ENCODE peak calls at places on chromosome 17, in four cellular contexts. N, M, A and O are unnamed samples.

GRCh38 chr17:8836821-8837426 is 30.6 kb downstream of the PIK3R6 start:
- DNase-seq in A (no peak), M (no peak), N (no peak), O (no peak)

GRCh38 chr17:7226721-7227710 is 7.3 kb downstream of the ACADVL start:
- DNase-seq in M (no peak), A (no peak), N (no peak), O (no peak)

GRCh38 chr17:57455063-57455914 is 199.0 kb downstream of the MSI2 start:
- DNase-seq in N (no peak), M (no peak), A (no peak), O (peak; percentile 38)

GRCh38 chr17:45127583-45128300 is 4.6 kb downstream of the PLCD3 start:
- DNase-seq in A (peak; percentile 84), N (no peak), M (peak; percentile 64), O (peak; percentile 55)

GRCh38 chr17:29929006-29929543 is 953 bp downstream of the SSH2 start:
- DNase-seq in M (no peak), A (no peak), N (peak; percentile 38), O (no peak)

GRCh38 chr17:49552070-49552751 is 23.5 kb upstream of the NXPH3 start:
- DNase-seq in A (peak; percentile 53), N (peak; percentile 28), M (no peak), O (no peak)

GRCh38 chr17:79332011-79332410 is 257.4 kb downstream of the ENGASE start:
- DNase-seq in M (no peak), N (no peak), A (no peak), O (no peak)

GRCh38 chr17:60327122-60327869 is 64.6 kb downstream of the USP32 start:
- DNase-seq in M (no peak), N (peak; percentile 87), A (no peak), O (no peak)

GRCh38 chr17:9646556-9646905 is 1.2 kb downstream of the USP43 start:
- DNase-seq in M (no peak), N (no peak), A (no peak), O (no peak)

GRCh38 chr17:39244600-39245570 is 19.1 kb upstream of the STAC2 start:
- DNase-seq in N (peak; percentile 80), M (peak; percentile 79), A (peak; percentile 85), O (peak; percentile 94)

GRCh38 chr17:41792835-41793748 is 6.6 kb upstream of the JUP start:
- DNase-seq in A (peak; percentile 88), N (peak; percentile 19), M (peak; percentile 75), O (peak; percentile 68)

GRCh38 chr17:57889892-57890856 is 40.3 kb upstream of the MRPS23 start:
- DNase-seq in A (no peak), N (peak; percentile 66), M (peak; percentile 89), O (peak; percentile 63)

GRCh38 chr17:1906622-1907021 is 76.8 kb downstream of the RPA1 start:
- DNase-seq in A (no peak), M (no peak), N (no peak), O (no peak)

GRCh38 chr17:58693751-58694150 is 1.3 kb downstream of the RAD51C start:
- DNase-seq in A (no peak), M (no peak), N (no peak), O (no peak)

GRCh38 chr17:76709077-76709950 is 1.5 kb downstream of the MXRA7 start:
- DNase-seq in A (no peak), M (peak; percentile 89), N (peak; percentile 82), O (peak; percentile 94)

GRCh38 chr17:76704799-76705198 is 6.0 kb downstream of the MXRA7 start:
- DNase-seq in N (no peak), M (no peak), A (no peak), O (no peak)

GRCh38 chr17:76710863-76711611 is at the start of gene MXRA7:
- DNase-seq in N (peak; percentile 97), M (peak; percentile 89), A (peak; percentile 75), O (peak; percentile 78)

GRCh38 chr17:76706817-76707216 is 3.9 kb downstream of the MXRA7 start:
- DNase-seq in N (no peak), M (no peak), A (no peak), O (no peak)

DNA sequence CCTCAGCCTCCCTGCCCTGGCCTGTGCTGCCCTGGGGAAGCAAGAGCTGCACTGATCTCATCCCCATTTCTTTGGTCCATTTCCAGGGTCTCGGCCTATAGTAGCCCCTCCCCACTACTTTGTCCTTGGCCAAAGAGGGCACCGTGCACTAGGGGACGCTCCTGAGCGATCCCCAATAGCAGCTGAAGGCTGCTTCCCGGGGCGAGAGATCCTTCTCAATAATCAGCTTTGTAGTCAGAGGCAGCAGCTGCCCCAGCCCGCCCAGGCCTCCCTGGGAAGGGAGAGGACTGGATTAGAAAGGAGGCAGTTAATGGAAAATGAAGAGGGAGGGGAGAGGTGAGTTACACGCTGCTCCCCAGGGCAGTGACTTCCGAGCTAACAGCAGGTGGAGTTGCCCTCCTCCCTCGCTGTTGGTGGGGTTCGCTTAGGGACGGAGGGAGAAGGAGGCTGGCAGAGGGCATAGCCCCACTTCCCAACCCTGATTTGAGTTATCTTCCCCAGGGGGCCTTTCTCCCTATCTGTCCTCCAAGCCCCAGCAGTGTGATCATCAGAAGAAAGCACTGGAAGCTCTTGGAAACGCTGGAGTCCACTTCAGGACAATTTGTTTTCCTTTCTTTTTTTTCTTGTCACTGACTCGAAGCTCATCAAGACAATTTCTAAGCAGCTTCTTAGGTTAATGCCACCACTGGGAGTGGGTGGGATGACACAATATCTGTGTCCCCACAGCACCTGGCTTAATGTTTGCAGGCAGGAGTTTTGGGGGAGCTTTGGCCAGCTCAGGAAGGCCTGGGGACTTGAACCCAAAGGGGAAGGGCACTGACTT is 2.6 kb downstream of the MXRA7 start:
- DNase-seq in M (no peak), N (peak; percentile 52), A (no peak), O (peak; percentile 67)
- H3K27ac ChIP-seq in M (peak overlapping the region; percentile 97), N (peak overlapping the region; percentile 95), A (peak overlapping the region; percentile 77), O (peak overlapping the region; percentile 93)

DNA sequence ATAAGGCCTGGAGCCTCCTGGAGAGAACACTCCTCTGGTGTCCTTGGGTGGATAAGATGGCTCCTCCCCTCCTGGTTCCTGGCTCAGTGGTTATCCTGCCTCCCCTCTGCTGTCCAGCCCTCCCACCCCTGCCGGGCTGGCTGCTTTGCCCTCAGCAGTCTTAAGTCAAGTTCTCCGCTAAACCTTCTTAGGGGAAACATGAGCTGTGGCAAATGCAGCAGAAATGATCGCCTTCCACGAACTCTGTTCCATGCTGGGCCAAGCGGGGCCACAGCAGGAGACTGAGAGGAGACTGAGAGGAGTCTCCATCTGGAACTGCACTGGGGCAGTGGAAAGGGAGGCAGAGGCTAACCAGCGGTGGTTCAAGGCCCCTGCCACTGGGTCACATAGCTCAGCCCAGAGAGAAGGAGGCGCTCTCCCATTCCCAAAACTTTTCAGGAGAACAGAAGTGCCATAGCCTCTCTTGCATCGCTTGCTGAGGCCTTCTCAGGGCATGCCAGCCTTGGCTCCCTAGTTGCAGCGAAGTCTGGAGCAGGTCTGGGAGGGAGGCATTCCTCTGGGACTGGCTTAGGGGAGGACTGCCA is 26.9 kb downstream of the TNS4 start:
- DNase-seq in A (no peak), N (no peak), M (no peak), O (peak; percentile 82)
- H3K27ac ChIP-seq in A (no peak overlapping the region), N (no peak overlapping the region), M (peak overlapping the region; percentile 79), O (peak overlapping the region; percentile 63)

GRCh38 chr17:64662774-64663367 is 764 bp upstream of the SMURF2 start:
- DNase-seq in M (no peak), A (no peak), N (no peak), O (no peak)
- H3K27ac ChIP-seq in M (peak overlapping the region; percentile 88), A (peak overlapping the region; percentile 96), N (peak overlapping the region; percentile 84), O (peak overlapping the region; percentile 96)

DNA sequence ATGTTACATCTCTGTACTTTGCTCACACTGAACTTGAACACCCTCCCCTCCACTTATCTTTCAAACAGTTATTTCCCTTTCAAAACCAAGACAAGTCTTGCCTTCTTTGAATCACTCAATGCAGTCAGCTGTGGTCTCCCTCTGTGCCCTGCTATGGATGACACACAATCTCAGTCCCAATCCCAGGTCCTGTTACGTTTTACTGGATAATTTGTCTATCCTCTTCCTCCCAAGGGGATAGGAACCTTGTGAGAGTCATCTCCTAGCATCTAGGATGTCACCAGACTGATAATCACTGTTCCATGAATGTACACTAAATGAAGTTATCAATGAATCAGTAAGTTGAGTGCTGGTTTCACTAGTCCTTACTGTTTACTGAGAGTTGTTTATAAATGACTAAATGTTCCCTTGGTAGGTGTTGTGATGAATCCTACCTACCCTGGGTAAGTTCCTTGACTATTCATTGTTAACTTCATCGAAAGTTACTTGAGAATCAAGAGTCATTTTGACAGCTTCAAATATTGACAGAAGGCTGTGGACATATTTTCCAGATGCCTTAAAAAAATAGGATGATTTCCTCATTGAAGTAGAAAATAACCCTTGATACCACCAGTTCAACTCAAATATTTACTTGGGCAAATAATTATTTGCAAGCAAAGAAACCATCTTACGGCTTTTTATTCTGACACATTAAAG is 244.9 kb downstream of the PRKCA start:
- DNase-seq in N (no peak), M (no peak), A (no peak), O (no peak)
- H3K27ac ChIP-seq in N (peak overlapping the region; percentile 81), M (no peak overlapping the region), A (no peak overlapping the region), O (no peak overlapping the region)

GRCh38 chr17:81841866-81842265 is 7.0 kb upstream of the PPP1R27 start:
- DNase-seq in M (no peak), N (no peak), A (no peak), O (no peak)
- H3K27ac ChIP-seq in M (no peak overlapping the region), N (no peak overlapping the region), A (no peak overlapping the region), O (no peak overlapping the region)

DNA sequence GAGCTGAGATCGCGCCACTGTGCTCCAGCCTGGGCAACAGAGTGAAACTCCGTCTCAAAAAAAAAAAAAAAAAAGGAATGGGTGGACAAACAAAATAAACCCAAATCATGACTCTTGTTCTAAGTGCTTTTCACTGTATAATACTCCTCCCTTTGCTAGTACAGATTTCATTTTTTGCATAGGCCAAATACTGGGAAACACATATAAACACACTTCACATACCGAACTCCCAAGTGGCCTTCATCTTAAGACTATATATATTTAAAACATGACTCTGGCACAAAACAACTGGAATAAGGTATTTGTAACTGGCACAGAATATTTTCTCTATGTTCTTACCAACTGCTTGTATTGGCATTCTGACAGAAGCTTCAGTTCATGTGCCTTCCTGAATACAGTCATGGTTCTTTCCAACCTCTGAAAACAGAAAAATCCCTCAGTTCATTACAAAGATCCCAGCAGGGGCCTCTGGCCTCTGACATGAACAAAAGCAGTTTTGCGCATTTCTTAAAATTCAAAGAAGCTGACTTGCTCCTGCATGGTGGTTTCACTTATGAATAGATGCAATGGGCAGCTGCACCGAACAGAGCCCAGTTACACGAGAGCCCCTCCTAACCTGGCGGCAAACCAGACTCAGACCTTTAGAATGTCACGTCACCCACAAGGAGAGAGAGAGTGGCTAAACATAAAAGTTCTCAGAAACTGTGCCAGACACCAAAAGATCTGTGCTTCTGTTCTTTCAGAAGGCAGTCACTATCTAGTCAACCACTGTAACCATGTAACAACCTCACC is 19.1 kb upstream of the COPRS start:
- DNase-seq in N (no peak), M (no peak), A (no peak), O (no peak)
- H3K27ac ChIP-seq in N (peak overlapping the region; percentile 50), M (no peak overlapping the region), A (no peak overlapping the region), O (no peak overlapping the region)